ENCODE peak calls at places on chromosomes 11 and 22, in four cellular contexts. N is mesenchymal stem cell, V is neuronal stem cell, W is IMR-90. C is an unnamed sample.

GRCh38 chr11:27296406-27296994 is 66.5 kb downstream of the CCDC34 start:
- DNase-seq in V (no peak), N (peak; percentile 55), W (peak; percentile 70), C (no peak)

GRCh38 chr11:60872952-60873524 is 5.7 kb downstream of the ZP1 start:
- DNase-seq in N (peak; percentile 89), W (peak; percentile 89), V (no peak), C (no peak)

GRCh38 chr11:45252134-45252856 is 33.8 kb downstream of the SYT13 start:
- DNase-seq in V (peak; percentile 59), N (peak; percentile 54), W (peak; percentile 7), C (peak; percentile 53)

GRCh38 chr22:24169439-24170058 is 11.7 kb upstream of the SUSD2 start:
- DNase-seq in W (no peak), V (no peak), N (no peak), C (no peak)

GRCh38 chr22:43630451-43630850 is 181.7 kb downstream of the EFCAB6 start:
- DNase-seq in N (no peak), V (no peak), W (no peak), C (no peak)

GRCh38 chr11:35014352-35014751 is 97.9 kb downstream of the PDHX start:
- DNase-seq in W (peak; percentile 95), V (no peak), N (peak; percentile 89), C (peak; percentile 74)

GRCh38 chr11:12897390-12897789 is 111.7 kb upstream of the RASSF10 start:
- DNase-seq in N (no peak), V (no peak), W (no peak), C (no peak)

GRCh38 chr11:77776455-77776854 is 44.1 kb downstream of the RSF1 start:
- DNase-seq in N (peak; percentile 47), W (peak; percentile 20), V (no peak), C (no peak)

GRCh38 chr11:15748107-15748506 is 608.2 kb downstream of the SOX6 start:
- DNase-seq in W (peak; percentile 43), N (peak; percentile 50), V (no peak), C (no peak)

GRCh38 chr11:99973993-99974392 is 713.1 kb upstream of the ARHGAP42 start:
- DNase-seq in N (no peak), V (no peak), W (no peak), C (peak; percentile 58)

GRCh38 chr22:22047266-22047665 is 64.7 kb upstream of the TOP3B start:
- DNase-seq in V (no peak), W (no peak), N (no peak), C (no peak)

GRCh38 chr11:10328314-10329090 is 23.6 kb downstream of the ADM start:
- DNase-seq in V (no peak), N (peak; percentile 84), W (peak; percentile 46), C (no peak)

GRCh38 chr11:125382211-125382807 is 113.8 kb downstream of the FEZ1 start:
- DNase-seq in N (no peak), V (no peak), W (no peak), C (no peak)

GRCh38 chr11:44104472-44105294 is 9.2 kb downstream of the EXT2 start:
- DNase-seq in N (no peak), W (no peak), V (no peak), C (no peak)

GRCh38 chr11:2916114-2916891 is 12.9 kb downstream of the PHLDA2 start:
- DNase-seq in V (no peak), W (no peak), N (no peak), C (no peak)

GRCh38 chr22:16844529-16844928 is 19.3 kb upstream of the XKR3 start:
- DNase-seq in V (no peak), W (no peak), N (no peak), C (no peak)

GRCh38 chr22:49305215-49305965 is 522.3 kb downstream of the BRD1 start:
- DNase-seq in W (no peak), V (peak; percentile 78), N (no peak), C (peak; percentile 40)

GRCh38 chr22:50207383-50208031 is 6.7 kb downstream of the SELENOO start:
- DNase-seq in W (no peak), V (no peak), N (no peak), C (peak; percentile 29)

GRCh38 chr22:29245626-29246385 is 22.0 kb downstream of the RHBDD3 start:
- DNase-seq in V (peak; percentile 60), W (peak; percentile 54), N (peak; percentile 62), C (peak; percentile 73)

GRCh38 chr11:72787262-72788104 is 6.4 kb downstream of the STARD10 start:
- DNase-seq in W (no peak), V (no peak), N (no peak), C (no peak)

GRCh38 chr22:25514436-25514835 is 50.0 kb upstream of the GRK3 start:
- DNase-seq in V (no peak), W (peak; percentile 54), N (no peak), C (no peak)

GRCh38 chr11:78666675-78667129 is 92.0 kb upstream of the NARS2 start:
- DNase-seq in N (no peak), V (no peak), W (peak; percentile 84), C (no peak)

GRCh38 chr11:60164550-60165075 is 18.3 kb downstream of the MS4A6A start:
- DNase-seq in W (no peak), V (no peak), N (no peak), C (no peak)

GRCh38 chr11:75527130-75527529 is 1.4 kb upstream of the GDPD5 start:
- DNase-seq in N (no peak), W (no peak), V (no peak), C (no peak)

GRCh38 chr11:67376421-67376820 is 3.0 kb upstream of the CLCF1 start:
- DNase-seq in V (no peak), N (no peak), W (no peak), C (no peak)

GRCh38 chr11:85961930-85962363 is 106.8 kb downstream of the CCDC83 start:
- DNase-seq in V (no peak), W (peak; percentile 67), N (no peak), C (no peak)

GRCh38 chr22:38204784-38205183 is 3.0 kb downstream of the MAFF start:
- DNase-seq in V (no peak), N (no peak), W (no peak), C (no peak)

DNA sequence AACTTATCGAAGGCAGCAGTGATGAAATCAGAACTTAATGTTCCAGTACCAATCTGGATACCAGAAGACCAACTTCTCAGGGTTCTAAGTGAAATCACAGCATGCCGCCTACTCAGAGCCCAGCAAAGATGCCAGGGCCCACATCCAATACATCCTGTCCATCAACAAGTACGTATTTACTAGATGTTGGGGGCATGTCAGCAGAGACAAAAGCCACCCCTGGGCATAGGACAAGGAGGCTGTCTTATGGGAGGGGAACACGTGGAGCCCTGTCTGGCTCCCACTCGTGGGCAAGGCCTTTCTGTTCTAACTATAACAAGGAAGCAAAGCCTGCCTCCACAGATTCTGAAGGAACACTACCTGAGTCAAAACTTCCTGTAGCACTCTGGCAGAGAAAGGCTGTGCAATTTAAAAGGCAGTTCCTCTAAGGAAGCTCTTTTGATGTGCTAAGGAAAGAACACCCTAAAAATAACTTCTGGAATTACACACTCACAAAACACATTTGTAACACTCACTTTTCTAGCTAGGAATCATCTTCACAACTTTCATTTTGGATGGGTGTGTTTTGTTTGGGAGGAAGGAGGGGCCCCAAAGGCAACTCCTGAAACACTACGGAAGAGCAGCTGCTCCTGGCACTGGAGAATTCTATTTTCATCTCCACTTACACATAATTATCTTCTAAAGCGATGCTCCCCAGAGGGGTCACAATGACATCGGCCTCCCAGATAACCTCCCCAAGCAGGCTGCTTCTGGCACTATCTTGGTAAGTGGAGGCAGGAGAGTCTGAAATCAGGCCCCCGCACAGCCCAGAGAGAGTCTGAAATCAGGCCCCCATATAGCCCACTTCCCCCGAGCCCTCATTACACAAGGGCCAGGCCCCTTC is 14.2 kb downstream of the SMCO4 start:
- DNase-seq in N (no peak), V (no peak), W (no peak), C (no peak)
- H2AFZ ChIP-seq in N (no peak overlapping the region), V (no peak overlapping the region), W (no peak overlapping the region), C (no peak overlapping the region)

GRCh38 chr11:113871331-113871730 is 4.0 kb downstream of the USP28 start:
- DNase-seq in V (no peak), N (peak; percentile 8), W (peak; percentile 1), C (no peak)
- H3K23ac ChIP-seq in V (no peak overlapping the region), N (no peak overlapping the region), W (no peak overlapping the region), C (no peak overlapping the region)

GRCh38 chr11:94767292-94767690 is 865 bp upstream of the AMOTL1 start:
- DNase-seq in V (no peak), W (no peak), N (no peak), C (no peak)

GRCh38 chr11:94769897-94770296 is 1.7 kb downstream of the AMOTL1 start:
- DNase-seq in V (no peak), W (no peak), N (no peak), C (no peak)

GRCh38 chr11:94768602-94769511 is 701 bp downstream of the AMOTL1 start:
- DNase-seq in V (peak; percentile 46), W (peak; percentile 49), N (peak; percentile 63), C (no peak)

GRCh38 chr11:94767701-94768601 is at the start of gene AMOTL1:
- DNase-seq in W (peak; percentile 76), V (peak; percentile 87), N (peak; percentile 93), C (peak; percentile 93)

GRCh38 chr11:94766656-94767291 is 1.4 kb upstream of the AMOTL1 start:
- DNase-seq in V (no peak), W (no peak), N (peak; percentile 82), C (peak; percentile 89)
- H2BK5ac ChIP-seq in V (no peak overlapping the region), W (no peak overlapping the region), N (no peak overlapping the region), C (peak overlapping the region; percentile 100)

DNA sequence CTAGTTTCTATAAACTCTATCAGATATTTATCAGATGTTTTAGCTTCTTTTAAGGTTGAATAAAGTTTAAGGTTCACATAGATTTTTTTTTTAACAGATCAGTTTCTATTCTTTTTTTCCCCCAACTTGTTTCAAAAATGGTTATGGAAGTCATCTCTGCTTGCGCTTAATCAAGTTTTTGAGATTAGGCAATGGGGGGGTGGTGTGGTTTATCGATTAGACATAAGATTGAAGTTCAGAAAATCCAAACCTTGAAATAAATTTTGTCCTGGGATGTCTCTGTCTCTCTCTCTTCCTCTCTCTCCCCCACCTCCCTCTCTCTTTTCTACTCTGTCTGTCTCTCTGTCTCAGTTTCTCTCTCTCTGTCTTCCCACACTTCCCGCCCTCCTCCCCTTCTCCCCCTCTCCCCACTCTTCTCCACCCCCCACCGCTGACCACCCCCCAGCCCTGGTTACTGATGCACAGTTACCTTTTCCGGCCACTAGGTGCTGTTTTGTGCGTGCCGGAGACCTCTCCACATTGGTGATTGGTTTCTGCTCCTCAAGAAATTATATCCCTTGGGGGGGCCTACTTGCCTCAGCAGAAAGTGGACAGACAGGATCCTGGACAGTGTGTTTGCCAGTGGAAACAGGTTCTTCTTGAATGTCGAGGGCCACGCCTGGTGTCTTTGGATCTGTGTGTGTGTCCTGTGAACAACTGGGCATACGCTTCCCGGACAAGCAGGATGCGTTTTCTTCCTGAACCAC is 29.7 kb upstream of the ANO1 start:
- DNase-seq in N (peak; percentile 12), V (peak; percentile 30), W (no peak), C (peak; percentile 36)
- H2AFZ ChIP-seq in N (no peak overlapping the region), V (no peak overlapping the region), W (no peak overlapping the region), C (no peak overlapping the region)

DNA sequence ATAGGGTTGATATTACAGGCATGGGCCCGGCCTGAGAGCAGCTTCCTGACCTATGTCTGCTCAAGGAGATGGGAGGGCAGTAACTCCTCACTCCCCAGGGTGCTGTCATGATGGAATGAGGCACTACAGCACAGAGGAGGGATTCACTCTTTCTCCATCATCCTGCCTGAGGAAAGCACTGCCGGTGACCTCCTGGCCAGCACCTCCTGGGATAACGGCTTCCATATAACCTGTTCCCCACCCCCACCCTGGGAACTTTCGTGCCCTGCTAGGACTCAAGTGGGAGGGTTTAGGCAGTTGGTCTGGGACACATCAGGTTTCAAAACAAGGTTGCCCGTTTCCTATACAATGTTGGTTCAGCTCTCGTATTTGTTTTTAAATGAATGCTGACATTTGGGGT is 42.7 kb upstream of the MN1 start:
- DNase-seq in N (no peak), W (no peak), V (no peak), C (no peak)
- H3K23ac ChIP-seq in N (no peak overlapping the region), W (no peak overlapping the region), V (no peak overlapping the region), C (no peak overlapping the region)

C was measured in trophoblast cell.